ENCODE peak calls at places on chromosomes 13 and 19, in six cellular contexts. U is fibroblast of lung, Q is DND-41, Y is GM23248, Z is H1, X is MM.1S. T is an unnamed sample.

GRCh38 chr13:24050796-24051715 is 109.5 kb upstream of the SPATA13 start:
- DNase-seq in U (no peak), Q (no peak), Y (no peak), Z (no peak), X (no peak), T (no peak)

GRCh38 chr13:52447815-52448552 is 2.5 kb downstream of the VPS36 start:
- DNase-seq in U (no peak), Q (no peak), Y (no peak), Z (no peak), X (no peak), T (no peak)

GRCh38 chr19:35879770-35880317 is 11.5 kb downstream of the APLP1 start:
- DNase-seq in U (peak; percentile 88), Q (peak; percentile 91), Y (peak; percentile 99), Z (peak; percentile 64), X (peak; percentile 81), T (peak; percentile 93)

GRCh38 chr13:109213714-109214113 is 572.7 kb downstream of the IRS2 start:
- DNase-seq in U (no peak), Q (no peak), Y (no peak), Z (no peak), X (no peak), T (no peak)

GRCh38 chr19:14673088-14673487 is 1.6 kb downstream of the ADGRE3 start:
- DNase-seq in U (no peak), Q (no peak), Y (no peak), Z (no peak), X (no peak), T (no peak)

GRCh38 chr19:41427647-41428480 is 690 bp upstream of the B3GNT8 start:
- DNase-seq in U (peak; percentile 27), Q (peak; percentile 48), Y (peak; percentile 60), Z (no peak), X (no peak), T (peak; percentile 54)

GRCh38 chr19:19528721-19529490 is at the start of gene YJEFN3:
- DNase-seq in U (no peak), Q (no peak), Y (peak; percentile 30), Z (no peak), X (no peak), T (no peak)

GRCh38 chr13:53151692-53152421 is 123.2 kb downstream of the OLFM4 start:
- DNase-seq in U (peak; percentile 42), Q (peak; percentile 83), Y (peak; percentile 40), Z (peak; percentile 27), X (peak; percentile 92), T (peak; percentile 60)

GRCh38 chr13:99403458-99403971 is 96.3 kb upstream of the GPR183 start:
- DNase-seq in U (no peak), Q (no peak), Y (no peak), Z (no peak), X (no peak), T (peak; percentile 79)

GRCh38 chr13:30409911-30410704 is 12.2 kb upstream of the UBE2L5 start:
- DNase-seq in U (peak; percentile 48), Q (no peak), Y (peak; percentile 94), Z (no peak), X (no peak), T (no peak)

GRCh38 chr19:7265963-7266362 is 28.3 kb downstream of the INSR start:
- DNase-seq in U (no peak), Q (no peak), Y (no peak), Z (no peak), X (no peak), T (peak; percentile 62)

GRCh38 chr13:109880371-109881346 is 94.3 kb upstream of the IRS2 start:
- DNase-seq in U (no peak), Q (no peak), Y (no peak), Z (no peak), X (no peak), T (no peak)

GRCh38 chr19:48874309-48875135 is 2.3 kb downstream of the PPP1R15A start:
- DNase-seq in U (no peak), Q (no peak), Y (peak; percentile 82), Z (no peak), X (peak; percentile 36), T (peak; percentile 65)

GRCh38 chr19:36257512-36257876 is 42.6 kb downstream of the ZNF146 start:
- DNase-seq in U (no peak), Q (no peak), Y (peak; percentile 26), Z (no peak), X (no peak), T (no peak)

GRCh38 chr19:56748443-56748842 is 76.9 kb upstream of the ZNF835 start:
- DNase-seq in U (peak; percentile 14), Q (peak; percentile 8), Y (peak; percentile 36), Z (no peak), X (no peak), T (no peak)

GRCh38 chr13:113846639-113847318 is 17.1 kb downstream of the GAS6 start:
- DNase-seq in U (no peak), Q (peak; percentile 48), Y (no peak), Z (no peak), X (no peak), T (no peak)

GRCh38 chr13:75418186-75418843 is 63.7 kb downstream of the TBC1D4 start:
- DNase-seq in U (no peak), Q (no peak), Y (no peak), Z (no peak), X (no peak), T (no peak)

GRCh38 chr13:38735655-38736440 is 49.0 kb downstream of the FREM2 start:
- DNase-seq in U (no peak), Q (no peak), Y (no peak), Z (no peak), X (no peak), T (no peak)

GRCh38 chr13:20144141-20144850 is 16.6 kb downstream of the GJA3 start:
- DNase-seq in U (no peak), Q (no peak), Y (no peak), Z (no peak), X (no peak), T (no peak)

GRCh38 chr13:108828053-108828806 is 198.8 kb downstream of the MYO16 start:
- DNase-seq in U (no peak), Q (no peak), Y (no peak), Z (no peak), X (no peak), T (no peak)

GRCh38 chr19:10510301-10510802 is 6.9 kb downstream of the S1PR5 start:
- DNase-seq in U (no peak), Q (peak; percentile 47), Y (peak; percentile 30), Z (no peak), X (peak; percentile 48), T (no peak)

GRCh38 chr19:8615813-8616596 is 5.5 kb upstream of the ADAMTS10 start:
- DNase-seq in U (peak; percentile 51), Q (peak; percentile 63), Y (peak; percentile 58), Z (no peak), X (peak; percentile 46), T (peak; percentile 46)

GRCh38 chr13:41145136-41145908 is 12.7 kb upstream of the KBTBD6 start:
- DNase-seq in U (peak; percentile 44), Q (no peak), Y (peak; percentile 48), Z (no peak), X (no peak), T (no peak)

GRCh38 chr13:113126265-113127150 is 3.9 kb downstream of the F10 start:
- DNase-seq in U (no peak), Q (no peak), Y (no peak), Z (no peak), X (no peak), T (no peak)

GRCh38 chr19:50178859-50179537 is 15.9 kb upstream of the IZUMO2 start:
- DNase-seq in U (no peak), Q (no peak), Y (no peak), Z (no peak), X (no peak), T (no peak)

GRCh38 chr19:46714523-46715106 is 2.3 kb downstream of the PRKD2 start:
- DNase-seq in U (no peak), Q (no peak), Y (peak; percentile 35), Z (no peak), X (peak; percentile 95), T (no peak)

DNA sequence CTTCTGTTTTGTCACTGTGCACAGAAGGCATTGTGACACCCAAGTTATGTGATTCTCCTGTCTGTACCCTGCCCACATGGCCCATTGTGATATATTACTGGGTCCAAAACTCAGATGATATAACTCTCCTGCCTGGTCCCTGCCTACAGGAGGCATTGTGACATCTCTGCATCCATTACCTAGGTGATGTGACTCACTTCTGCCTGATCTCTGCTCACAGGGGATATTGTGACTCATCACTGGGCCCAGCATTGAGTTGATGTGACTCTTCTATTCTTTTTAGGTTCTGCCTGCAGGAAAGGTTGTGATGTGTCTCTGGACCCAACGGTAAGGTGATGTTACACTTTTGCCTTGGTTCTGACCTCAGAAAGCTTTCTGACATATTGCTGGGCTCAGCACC is 67.9 kb upstream of the ZNF724 start:
- DNase-seq in U (no peak), Q (no peak), Y (peak; percentile 7), Z (no peak), X (no peak), T (no peak)
- H3K9ac ChIP-seq in U (no peak overlapping the region), Q (no peak overlapping the region), Y (no peak overlapping the region), Z (no peak overlapping the region), X (no peak overlapping the region), T (no peak overlapping the region)

GRCh38 chr19:16373079-16373478 is 48.5 kb downstream of the KLF2 start:
- DNase-seq in U (no peak), Q (no peak), Y (no peak), Z (no peak), X (no peak), T (no peak)

GRCh38 chr19:16370671-16371391 is 46.2 kb downstream of the KLF2 start:
- DNase-seq in U (no peak), Q (peak; percentile 54), Y (no peak), Z (no peak), X (no peak), T (no peak)

GRCh38 chr19:16371540-16371986 is 46.9 kb downstream of the KLF2 start:
- DNase-seq in U (no peak), Q (peak; percentile 89), Y (no peak), Z (no peak), X (peak; percentile 94), T (peak; percentile 85)

GRCh38 chr19:16373539-16373938 is 48.9 kb downstream of the KLF2 start:
- DNase-seq in U (peak; percentile 94), Q (no peak), Y (peak; percentile 47), Z (no peak), X (no peak), T (no peak)

GRCh38 chr19:16372065-16372915 is 47.7 kb downstream of the KLF2 start:
- DNase-seq in U (no peak), Q (no peak), Y (no peak), Z (no peak), X (no peak), T (no peak)
- H3K4me1 ChIP-seq in U (peaks cover 30% of the 10 kb centered on the region), Q (peaks cover 85% of the 10 kb centered on the region), Y (peaks cover 8% of the 10 kb centered on the region), Z (no peaks in the 10 kb centered on the region), X (peaks cover 61% of the 10 kb centered on the region), T (peaks cover 15% of the 10 kb centered on the region)

GRCh38 chr19:58252102-58252685 is 23.5 kb downstream of the ZNF544 start:
- DNase-seq in U (no peak), Q (no peak), Y (no peak), Z (no peak), X (no peak), T (no peak)
- H3K9ac ChIP-seq in U (no peak overlapping the region), Q (no peak overlapping the region), Y (no peak overlapping the region), Z (no peak overlapping the region), X (no peak overlapping the region), T (no peak overlapping the region)

DNA sequence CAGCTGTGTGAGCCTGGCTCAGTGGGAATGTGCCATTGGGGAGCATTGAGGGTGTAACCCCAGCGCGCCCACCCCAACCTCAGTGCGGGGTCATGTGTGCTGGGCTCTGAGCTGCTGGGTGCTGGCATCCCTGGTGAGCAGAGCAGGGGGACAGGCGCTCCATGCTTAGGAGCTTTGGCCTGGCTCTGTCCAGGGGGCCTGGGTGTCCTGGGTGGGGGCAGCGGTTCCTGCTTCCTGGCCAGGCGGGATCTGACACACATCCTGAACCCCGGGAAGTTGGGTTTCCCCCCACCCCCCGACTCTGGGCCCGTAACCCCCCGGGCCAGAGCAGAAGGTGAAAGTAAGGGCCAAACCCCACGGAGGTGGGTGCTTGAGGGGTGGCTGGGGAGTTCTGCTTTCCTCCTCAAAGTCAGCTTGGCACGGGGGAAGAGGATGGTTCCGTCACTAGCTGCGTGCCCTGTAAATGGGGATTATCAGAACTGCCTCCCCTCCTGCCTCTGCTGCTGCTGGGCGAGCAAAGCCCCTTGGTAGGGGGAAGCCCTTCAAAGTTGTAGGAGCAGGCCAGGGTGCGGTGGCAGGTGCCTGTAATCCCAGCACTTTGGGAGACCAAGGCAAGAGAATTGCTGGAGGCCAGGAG is 1.7 kb downstream of the LRP3 start:
- DNase-seq in U (no peak), Q (no peak), Y (no peak), Z (no peak), X (no peak), T (no peak)
- H3K4me1 ChIP-seq in U (no peaks in the 10 kb centered on the region), Q (no peaks in the 10 kb centered on the region), Y (peaks cover 4% of the 10 kb centered on the region), Z (peaks cover 4% of the 10 kb centered on the region), X (no peaks in the 10 kb centered on the region), T (no peaks in the 10 kb centered on the region)